ENCODE peak calls at places on chromosomes 4 and X, in four cellular contexts. One of them, this sample, is unnamed.

GRCh38 chr4:18390655-18391369 is 369.3 kb upstream of the LCORL start:
- DNase-seq in stomach: no peak
- DNase-seq in ovary: no peak
- DNase-seq in AG09309: no peak
- DNase-seq in this sample: no peak

GRCh38 chr4:73070072-73070385 is 513 bp upstream of the COX18 start:
- DNase-seq in stomach: no peak
- DNase-seq in ovary: no peak
- DNase-seq in AG09309: no peak
- DNase-seq in this sample: no peak

GRCh38 chr4:119297795-119298194 is 24.1 kb downstream of the FABP2 start:
- DNase-seq in stomach: no peak
- DNase-seq in ovary: no peak
- DNase-seq in AG09309: no peak
- DNase-seq in this sample: no peak

GRCh38 chrX:43809463-43809862 is 72.8 kb downstream of the MAOB start:
- DNase-seq in stomach: no peak
- DNase-seq in ovary: no peak
- DNase-seq in AG09309: peak
- DNase-seq in this sample: peak

GRCh38 chr4:83237591-83237990 is 47.0 kb downstream of the COQ2 start:
- DNase-seq in stomach: no peak
- DNase-seq in ovary: no peak
- DNase-seq in AG09309: no peak
- DNase-seq in this sample: no peak

GRCh38 chr4:2572076-2572475 is 35.6 kb downstream of the FAM193A start:
- DNase-seq in stomach: no peak
- DNase-seq in ovary: no peak
- DNase-seq in AG09309: no peak
- DNase-seq in this sample: no peak

GRCh38 chrX:94178145-94178790 is 504.3 kb downstream of the FAM133A start:
- DNase-seq in stomach: no peak
- DNase-seq in ovary: no peak
- DNase-seq in AG09309: no peak
- DNase-seq in this sample: no peak

GRCh38 chrX:7515681-7516413 is 327.1 kb upstream of the VCX start:
- DNase-seq in stomach: no peak
- DNase-seq in ovary: no peak
- DNase-seq in AG09309: no peak
- DNase-seq in this sample: no peak

GRCh38 chr4:146059865-146060264 is 115.7 kb upstream of the LSM6 start:
- DNase-seq in stomach: no peak
- DNase-seq in ovary: no peak
- DNase-seq in AG09309: no peak
- DNase-seq in this sample: no peak

GRCh38 chr4:159098482-159099127 is 4.3 kb upstream of the RAPGEF2 start:
- DNase-seq in stomach: no peak
- DNase-seq in ovary: no peak
- DNase-seq in AG09309: no peak
- DNase-seq in this sample: no peak

GRCh38 chrX:18353931-18354368 is 538 bp downstream of the SCML2 start:
- DNase-seq in stomach: no peak
- DNase-seq in ovary: peak
- DNase-seq in AG09309: no peak
- DNase-seq in this sample: no peak

GRCh38 chr4:13329963-13330362 is 154.2 kb downstream of the RAB28 start:
- DNase-seq in stomach: no peak
- DNase-seq in ovary: no peak
- DNase-seq in AG09309: no peak
- DNase-seq in this sample: no peak

GRCh38 chr4:36237366-36238353 is 6.7 kb downstream of the ARAP2 start:
- DNase-seq in stomach: no peak
- DNase-seq in ovary: no peak
- DNase-seq in AG09309: no peak
- DNase-seq in this sample: no peak

GRCh38 chr4:36243355-36244256 is 708 bp downstream of the ARAP2 start:
- DNase-seq in stomach: peak
- DNase-seq in ovary: peak
- DNase-seq in AG09309: no peak
- DNase-seq in this sample: no peak

GRCh38 chr4:36244257-36245084 is at the start of gene ARAP2:
- DNase-seq in stomach: peak
- DNase-seq in ovary: peak
- DNase-seq in AG09309: no peak
- DNase-seq in this sample: no peak

GRCh38 chr4:36241771-36242170 is 2.5 kb downstream of the ARAP2 start:
- DNase-seq in stomach: no peak
- DNase-seq in ovary: no peak
- DNase-seq in AG09309: no peak
- DNase-seq in this sample: no peak

GRCh38 chr4:36242629-36243354 is 1.5 kb downstream of the ARAP2 start:
- DNase-seq in stomach: no peak
- DNase-seq in ovary: no peak
- DNase-seq in AG09309: no peak
- DNase-seq in this sample: no peak
- H3K4me3 ChIP-seq in stomach: peak
- H3K4me3 ChIP-seq in ovary: peak
- H3K4me3 ChIP-seq in AG09309: no peak
- H3K4me3 ChIP-seq in this sample: no peak

GRCh38 chr4:40057540-40058091 is 966 bp downstream of the N4BP2 start:
- DNase-seq in stomach: peak
- DNase-seq in ovary: peak
- DNase-seq in AG09309: peak
- DNase-seq in this sample: peak

GRCh38 chr4:40058854-40059253 is 2.2 kb downstream of the N4BP2 start:
- DNase-seq in stomach: no peak
- DNase-seq in ovary: no peak
- DNase-seq in AG09309: no peak
- DNase-seq in this sample: no peak

GRCh38 chr4:40058121-40058520 is 1.5 kb downstream of the N4BP2 start:
- DNase-seq in stomach: no peak
- DNase-seq in ovary: no peak
- DNase-seq in AG09309: no peak
- DNase-seq in this sample: no peak

GRCh38 chr4:40056722-40057539 is at the start of gene N4BP2:
- DNase-seq in stomach: peak
- DNase-seq in ovary: peak
- DNase-seq in AG09309: no peak
- DNase-seq in this sample: peak

DNA sequence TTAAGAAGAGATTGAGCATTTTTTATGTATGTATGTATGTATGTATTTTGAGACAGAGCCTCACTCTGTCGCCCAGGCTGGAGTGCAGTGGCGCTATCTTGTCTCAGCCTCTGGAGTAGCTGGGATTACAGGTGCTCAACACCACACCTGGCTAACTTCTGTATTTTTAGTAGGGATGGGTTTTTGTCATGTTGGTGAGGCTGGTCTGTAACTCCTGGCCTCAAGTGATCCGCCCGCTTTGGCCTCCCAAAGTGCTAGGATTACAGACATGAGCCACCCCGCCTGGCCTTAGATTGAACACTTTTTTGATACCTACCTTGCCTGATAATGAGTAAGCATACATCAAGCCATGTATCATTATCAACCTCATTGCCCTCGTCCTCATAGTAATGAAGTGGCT is 2.7 kb downstream of the N4BP2 start:
- DNase-seq in stomach: no peak
- DNase-seq in ovary: no peak
- DNase-seq in AG09309: no peak
- DNase-seq in this sample: no peak
- H3K4me3 ChIP-seq in stomach: no peak
- H3K4me3 ChIP-seq in ovary: no peak
- H3K4me3 ChIP-seq in AG09309: no peak
- H3K4me3 ChIP-seq in this sample: no peak

GRCh38 chrX:154784149-154784985 is 20.9 kb downstream of the MPP1 start:
- DNase-seq in stomach: no peak
- DNase-seq in ovary: no peak
- DNase-seq in AG09309: no peak
- DNase-seq in this sample: no peak
- H3K4me3 ChIP-seq in stomach: no peak
- H3K4me3 ChIP-seq in ovary: no peak
- H3K4me3 ChIP-seq in AG09309: no peak
- H3K4me3 ChIP-seq in this sample: no peak

DNA sequence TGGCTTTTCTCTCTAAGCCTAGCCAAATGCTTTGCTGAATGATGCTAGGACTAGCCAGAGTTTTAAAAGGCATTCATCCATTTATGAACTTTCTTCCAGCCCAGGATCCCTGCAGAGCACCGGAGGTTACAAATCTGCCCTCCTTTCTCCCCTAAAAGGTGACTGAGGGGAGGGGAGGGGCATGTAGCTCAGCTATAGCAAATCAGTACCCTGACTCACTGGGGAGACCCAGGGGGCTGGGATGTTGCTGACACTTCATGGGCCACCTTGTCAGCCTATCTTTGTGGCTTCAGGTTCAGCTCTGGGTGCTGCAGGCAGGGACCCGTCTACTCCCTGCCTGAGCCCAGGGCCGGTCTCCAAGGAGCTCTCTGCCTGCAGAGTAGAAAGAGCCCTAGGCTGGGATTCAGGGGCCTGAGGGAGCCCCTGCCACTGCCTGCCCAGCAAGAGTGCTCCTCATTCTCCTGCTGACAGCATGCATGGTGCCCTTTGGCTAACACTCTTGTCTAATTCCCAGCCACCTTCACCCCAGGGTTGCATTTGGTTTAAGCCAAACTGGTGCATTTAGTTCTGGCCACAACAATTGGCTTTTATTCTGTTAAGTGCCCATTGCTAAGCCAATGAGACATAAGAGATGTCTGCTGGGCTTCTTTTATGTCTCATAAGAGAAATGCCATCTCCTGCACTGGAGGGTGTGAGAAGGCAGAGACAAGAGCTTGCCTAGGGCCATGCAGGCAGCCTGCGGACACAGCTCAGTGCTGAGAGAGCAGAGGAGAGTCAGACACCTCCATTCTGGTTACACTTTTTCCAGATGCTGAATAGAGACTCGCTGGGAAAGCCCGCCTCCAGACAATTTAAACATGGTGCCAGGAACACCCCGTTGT is 11.9 kb upstream of the UBA6 start:
- DNase-seq in stomach: no peak
- DNase-seq in ovary: no peak
- DNase-seq in AG09309: no peak
- DNase-seq in this sample: no peak
- H3K4me3 ChIP-seq in stomach: no peak
- H3K4me3 ChIP-seq in ovary: no peak
- H3K4me3 ChIP-seq in AG09309: no peak
- H3K4me3 ChIP-seq in this sample: no peak

GRCh38 chrX:9465380-9466114 is 689 bp downstream of the TBL1X start:
- DNase-seq in stomach: peak
- DNase-seq in ovary: peak
- DNase-seq in AG09309: no peak
- DNase-seq in this sample: no peak

GRCh38 chrX:9466711-9467110 is 1.9 kb downstream of the TBL1X start:
- DNase-seq in stomach: no peak
- DNase-seq in ovary: no peak
- DNase-seq in AG09309: no peak
- DNase-seq in this sample: no peak

GRCh38 chrX:9467181-9467580 is 2.3 kb downstream of the TBL1X start:
- DNase-seq in stomach: no peak
- DNase-seq in ovary: no peak
- DNase-seq in AG09309: no peak
- DNase-seq in this sample: no peak

GRCh38 chrX:9466115-9466495 is 1.2 kb downstream of the TBL1X start:
- DNase-seq in stomach: peak
- DNase-seq in ovary: peak
- DNase-seq in AG09309: no peak
- DNase-seq in this sample: no peak

GRCh38 chrX:9467751-9468150 is 2.9 kb downstream of the TBL1X start:
- DNase-seq in stomach: no peak
- DNase-seq in ovary: no peak
- DNase-seq in AG09309: no peak
- DNase-seq in this sample: no peak
- H3K4me3 ChIP-seq in stomach: peak
- H3K4me3 ChIP-seq in ovary: peak
- H3K4me3 ChIP-seq in AG09309: no peak
- H3K4me3 ChIP-seq in this sample: peak

This sample was measured in skeletal muscle cell.